ENCODE peak calls at places on chromosomes 3 and 15, in four cellular contexts. One of them, this sample, is unnamed.

GRCh38 chr3:42179110-42179725 is 86.8 kb downstream of the CCK start:
- DNase-seq in stimulated activated CD4-positive, alpha-beta T cell treated with anti-CD3 and anti-CD28 coated beads, Interleukin-2, amount 100 ng/mL, for 48 hours: no peak
- DNase-seq in AG20443: peak; percentile 89
- DNase-seq in caudate nucleus: no peak
- DNase-seq in this sample: no peak

GRCh38 chr3:71956716-71957115 is 171.8 kb upstream of the PROK2 start:
- DNase-seq in stimulated activated CD4-positive, alpha-beta T cell treated with anti-CD3 and anti-CD28 coated beads, Interleukin-2, amount 100 ng/mL, for 48 hours: no peak
- DNase-seq in AG20443: no peak
- DNase-seq in caudate nucleus: no peak
- DNase-seq in this sample: no peak

GRCh38 chr3:10145685-10146084 is 4.1 kb downstream of the VHL start:
- DNase-seq in stimulated activated CD4-positive, alpha-beta T cell treated with anti-CD3 and anti-CD28 coated beads, Interleukin-2, amount 100 ng/mL, for 48 hours: no peak
- DNase-seq in AG20443: no peak
- DNase-seq in caudate nucleus: no peak
- DNase-seq in this sample: no peak

GRCh38 chr3:179731544-179731943 is 78.7 kb downstream of the USP13 start:
- DNase-seq in stimulated activated CD4-positive, alpha-beta T cell treated with anti-CD3 and anti-CD28 coated beads, Interleukin-2, amount 100 ng/mL, for 48 hours: no peak
- DNase-seq in AG20443: no peak
- DNase-seq in caudate nucleus: no peak
- DNase-seq in this sample: no peak

GRCh38 chr15:44810237-44810636 is 73.9 kb downstream of the TRIM69 start:
- DNase-seq in stimulated activated CD4-positive, alpha-beta T cell treated with anti-CD3 and anti-CD28 coated beads, Interleukin-2, amount 100 ng/mL, for 48 hours: no peak
- DNase-seq in AG20443: no peak
- DNase-seq in caudate nucleus: no peak
- DNase-seq in this sample: no peak

GRCh38 chr3:16869606-16870005 is 15.1 kb upstream of the PLCL2 start:
- DNase-seq in stimulated activated CD4-positive, alpha-beta T cell treated with anti-CD3 and anti-CD28 coated beads, Interleukin-2, amount 100 ng/mL, for 48 hours: no peak
- DNase-seq in AG20443: no peak
- DNase-seq in caudate nucleus: no peak
- DNase-seq in this sample: no peak

GRCh38 chr3:159884661-159885402 is 103.8 kb upstream of the IL12A start:
- DNase-seq in stimulated activated CD4-positive, alpha-beta T cell treated with anti-CD3 and anti-CD28 coated beads, Interleukin-2, amount 100 ng/mL, for 48 hours: no peak
- DNase-seq in AG20443: peak; percentile 63
- DNase-seq in caudate nucleus: no peak
- DNase-seq in this sample: peak; percentile 36

GRCh38 chr3:155995525-155996370 is 124.6 kb upstream of the KCNAB1 start:
- DNase-seq in stimulated activated CD4-positive, alpha-beta T cell treated with anti-CD3 and anti-CD28 coated beads, Interleukin-2, amount 100 ng/mL, for 48 hours: no peak
- DNase-seq in AG20443: peak; percentile 63
- DNase-seq in caudate nucleus: no peak
- DNase-seq in this sample: peak; percentile 38

GRCh38 chr3:23406576-23406975 is 203.4 kb downstream of the UBE2E2 start:
- DNase-seq in stimulated activated CD4-positive, alpha-beta T cell treated with anti-CD3 and anti-CD28 coated beads, Interleukin-2, amount 100 ng/mL, for 48 hours: no peak
- DNase-seq in AG20443: no peak
- DNase-seq in caudate nucleus: no peak
- DNase-seq in this sample: no peak

GRCh38 chr3:153670577-153670976 is 450.6 kb upstream of the ARHGEF26 start:
- DNase-seq in stimulated activated CD4-positive, alpha-beta T cell treated with anti-CD3 and anti-CD28 coated beads, Interleukin-2, amount 100 ng/mL, for 48 hours: no peak
- DNase-seq in AG20443: no peak
- DNase-seq in caudate nucleus: no peak
- DNase-seq in this sample: no peak

GRCh38 chr3:125002414-125002811 is 53.4 kb downstream of the HEG1 start:
- DNase-seq in stimulated activated CD4-positive, alpha-beta T cell treated with anti-CD3 and anti-CD28 coated beads, Interleukin-2, amount 100 ng/mL, for 48 hours: no peak
- DNase-seq in AG20443: no peak
- DNase-seq in caudate nucleus: no peak
- DNase-seq in this sample: no peak

GRCh38 chr15:58793862-58794261 is 22.8 kb downstream of the MINDY2 start:
- DNase-seq in stimulated activated CD4-positive, alpha-beta T cell treated with anti-CD3 and anti-CD28 coated beads, Interleukin-2, amount 100 ng/mL, for 48 hours: no peak
- DNase-seq in AG20443: no peak
- DNase-seq in caudate nucleus: no peak
- DNase-seq in this sample: no peak

GRCh38 chr3:15294914-15295313 is 37.5 kb downstream of the SH3BP5 start:
- DNase-seq in stimulated activated CD4-positive, alpha-beta T cell treated with anti-CD3 and anti-CD28 coated beads, Interleukin-2, amount 100 ng/mL, for 48 hours: no peak
- DNase-seq in AG20443: no peak
- DNase-seq in caudate nucleus: no peak
- DNase-seq in this sample: no peak